ENCODE peak calls at places on chromosomes 7 and 10, in seven cellular contexts. O is AG08395; B is fibroblast of pulmonary artery; X is SHP77 treated with DMSO at 0.1 percent for 48 hours; C is stimulated activated CD4-positive, alpha-beta T cell treated with anti-CD3 and anti-CD28 coated beads, Interleukin-2, amount 100 ng/mL, for 24 hours; T is activated CD8-positive, alpha-beta memory T cell treated with anti-CD3 and anti-CD28 coated beads, Interleukin-2, amount 50 U/mL, for 48 hours; W is islet precursor cell. J is an unnamed sample.

GRCh38 chr10:27611861-27612450 is 107.9 kb downstream of the RAB18 start:
- DNase-seq in O (no peak), B (no peak), X (peak; percentile 3), C (no peak), T (no peak), W (no peak), J (no peak)

GRCh38 chr7:5477723-5478531 is 54.3 kb upstream of the TNRC18 start:
- DNase-seq in O (peak; percentile 76), B (no peak), X (no peak), C (no peak), T (no peak), W (no peak), J (no peak)

GRCh38 chr10:69914373-69915268 is 112.9 kb downstream of the COL13A1 start:
- DNase-seq in O (peak; percentile 86), B (peak; percentile 78), X (no peak), C (peak; percentile 53), T (peak; percentile 85), W (peak; percentile 77), J (no peak)

GRCh38 chr10:69407621-69408301 is 9.0 kb downstream of the TACR2 start:
- DNase-seq in O (no peak), B (no peak), X (no peak), C (no peak), T (peak; percentile 65), W (no peak), J (no peak)

GRCh38 chr10:69742928-69743602 is 58.6 kb upstream of the COL13A1 start:
- DNase-seq in O (peak; percentile 53), B (peak; percentile 59), X (no peak), C (no peak), T (peak; percentile 61), W (peak; percentile 72), J (no peak)

GRCh38 chr7:80154656-80155325 is 20.2 kb downstream of the GNAI1 start:
- DNase-seq in O (no peak), B (peak; percentile 76), X (no peak), C (no peak), T (no peak), W (no peak), J (no peak)

GRCh38 chr7:151570366-151570915 is 50.7 kb upstream of the RHEB start:
- DNase-seq in O (peak; percentile 21), B (peak; percentile 65), X (no peak), C (no peak), T (no peak), W (no peak), J (no peak)

GRCh38 chr7:114317450-114318098 is 97.0 kb upstream of the FOXP2 start:
- DNase-seq in O (no peak), B (no peak), X (no peak), C (no peak), T (no peak), W (no peak), J (no peak)

GRCh38 chr10:101080933-101081546 is 19.3 kb downstream of the KAZALD1 start:
- DNase-seq in O (peak; percentile 57), B (peak; percentile 40), X (no peak), C (no peak), T (no peak), W (no peak), J (no peak)

GRCh38 chr10:6563720-6564119 is 16.4 kb downstream of the PRKCQ start:
- DNase-seq in O (no peak), B (no peak), X (no peak), C (peak; percentile 27), T (no peak), W (no peak), J (peak; percentile 16)

GRCh38 chr7:127793582-127793981 is 141.6 kb downstream of the SND1 start:
- DNase-seq in O (no peak), B (no peak), X (no peak), C (no peak), T (no peak), W (no peak), J (no peak)

GRCh38 chr7:140653319-140654108 is 12.9 kb upstream of the DENND2A start:
- DNase-seq in O (peak; percentile 86), B (peak; percentile 85), X (peak; percentile 68), C (peak; percentile 30), T (no peak), W (peak; percentile 83), J (peak; percentile 63)

GRCh38 chr10:85995791-85996190 is 370.8 kb downstream of the GRID1 start:
- DNase-seq in O (no peak), B (peak; percentile 11), X (no peak), C (peak; percentile 24), T (no peak), W (no peak), J (peak; percentile 44)

GRCh38 chr7:36048902-36049240 is 104.2 kb upstream of the EEPD1 start:
- DNase-seq in O (no peak), B (peak; percentile 28), X (no peak), C (no peak), T (no peak), W (no peak), J (no peak)

GRCh38 chr7:113179313-113179712 is 61.0 kb upstream of the SMIM30 start:
- DNase-seq in O (no peak), B (no peak), X (no peak), C (no peak), T (no peak), W (no peak), J (no peak)

GRCh38 chr7:8442814-8443304 is 9.4 kb downstream of the NXPH1 start:
- DNase-seq in O (peak; percentile 40), B (peak; percentile 38), X (no peak), C (peak; percentile 49), T (peak; percentile 81), W (peak; percentile 93), J (peak; percentile 16)

GRCh38 chr7:100504887-100505611 is 21.3 kb downstream of the NYAP1 start:
- DNase-seq in O (no peak), B (no peak), X (no peak), C (no peak), T (no peak), W (no peak), J (no peak)

GRCh38 chr10:24451325-24451820 is 242.4 kb downstream of the KIAA1217 start:
- DNase-seq in O (no peak), B (no peak), X (no peak), C (no peak), T (no peak), W (no peak), J (no peak)

GRCh38 chr10:84360634-84361365 is 32.4 kb downstream of the CCSER2 start:
- DNase-seq in O (peak; percentile 35), B (peak; percentile 38), X (no peak), C (no peak), T (no peak), W (no peak), J (peak; percentile 10)

GRCh38 chr10:29926649-29927048 is 132.7 kb downstream of the JCAD start:
- DNase-seq in O (peak; percentile 66), B (peak; percentile 68), X (no peak), C (no peak), T (no peak), W (no peak), J (no peak)

GRCh38 chr10:24957624-24958435 is 5.4 kb upstream of the PRTFDC1 start:
- DNase-seq in O (peak; percentile 82), B (peak; percentile 95), X (no peak), C (no peak), T (no peak), W (no peak), J (peak; percentile 76)

GRCh38 chr7:135774284-135774683 is 25.7 kb upstream of the FAM180A start:
- DNase-seq in O (peak; percentile 90), B (peak; percentile 60), X (peak; percentile 55), C (no peak), T (no peak), W (peak; percentile 67), J (peak; percentile 62)

GRCh38 chr7:877312-878232 is 1.2 kb downstream of the GET4 start:
- DNase-seq in O (no peak), B (no peak), X (no peak), C (no peak), T (no peak), W (peak; percentile 77), J (no peak)

GRCh38 chr7:125032943-125033342 is 103.3 kb upstream of the POT1 start:
- DNase-seq in O (no peak), B (no peak), X (no peak), C (no peak), T (no peak), W (no peak), J (no peak)

GRCh38 chr10:132446661-132447445 is 49.9 kb downstream of the PWWP2B start:
- DNase-seq in O (peak; percentile 35), B (peak; percentile 23), X (peak; percentile 39), C (peak; percentile 72), T (peak; percentile 85), W (peak; percentile 89), J (peak; percentile 81)

GRCh38 chr7:135923700-135924261 is 53.4 kb downstream of the MTPN start:
- DNase-seq in O (peak; percentile 95), B (peak; percentile 93), X (peak; percentile 55), C (no peak), T (no peak), W (no peak), J (peak; percentile 73)

GRCh38 chr10:19310121-19310520 is 261.5 kb downstream of the MALRD1 start:
- DNase-seq in O (no peak), B (peak; percentile 9), X (no peak), C (no peak), T (no peak), W (no peak), J (peak; percentile 15)

GRCh38 chr10:131979821-131980270 is 1.9 kb downstream of the BNIP3 start:
- DNase-seq in O (peak; percentile 33), B (peak; percentile 40), X (no peak), C (no peak), T (no peak), W (peak; percentile 78), J (no peak)

GRCh38 chr10:127935115-127935561 is 28.2 kb downstream of the PTPRE start:
- DNase-seq in O (no peak), B (no peak), X (no peak), C (no peak), T (no peak), W (peak; percentile 57), J (no peak)

GRCh38 chr10:131814567-131815290 is 86.1 kb upstream of the PPP2R2D start:
- DNase-seq in O (no peak), B (no peak), X (no peak), C (peak; percentile 9), T (peak; percentile 35), W (peak; percentile 43), J (no peak)

GRCh38 chr10:5563991-5564536 is 39.3 kb downstream of the CALML3 start:
- DNase-seq in O (peak; percentile 82), B (no peak), X (no peak), C (peak; percentile 45), T (peak; percentile 64), W (peak; percentile 87), J (no peak)

GRCh38 chr10:97584060-97584797 is at the start of gene HOGA1:
- DNase-seq in O (peak; percentile 74), B (peak; percentile 60), X (peak; percentile 76), C (no peak), T (no peak), W (peak; percentile 85), J (peak; percentile 43)

GRCh38 chr10:52570490-52570889 is 202.1 kb downstream of the MBL2 start:
- DNase-seq in O (no peak), B (no peak), X (no peak), C (no peak), T (no peak), W (no peak), J (no peak)

GRCh38 chr10:132408367-132408781 is 11.4 kb downstream of the PWWP2B start:
- DNase-seq in O (peak; percentile 20), B (no peak), X (no peak), C (no peak), T (no peak), W (no peak), J (no peak)

GRCh38 chr10:44822993-44823392 is 88.1 kb upstream of the TMEM72 start:
- DNase-seq in O (no peak), B (no peak), X (no peak), C (no peak), T (no peak), W (no peak), J (no peak)

GRCh38 chr10:43203491-43204393 is 63.1 kb downstream of the RASGEF1A start:
- DNase-seq in O (no peak), B (peak; percentile 15), X (no peak), C (peak; percentile 35), T (peak; percentile 63), W (peak; percentile 89), J (peak; percentile 69)

GRCh38 chr10:6218692-6219493 is 16.2 kb downstream of the PFKFB3 start:
- DNase-seq in O (peak; percentile 75), B (peak; percentile 69), X (no peak), C (no peak), T (no peak), W (peak; percentile 95), J (peak; percentile 100)

J was measured in foreskin keratinocyte.